ENCODE peak calls at places on chromosome 14, in seven cellular contexts. One of them, this sample, is unnamed.

GRCh38 chr14:41034969-41035368 is 571.7 kb upstream of the LRFN5 start:
- DNase-seq in HFF-Myc: no peak
- DNase-seq in small intestine: no peak
- DNase-seq in fibroblast of pulmonary artery: no peak
- DNase-seq in NT2/D1: no peak
- DNase-seq in gastrocnemius medialis: no peak
- DNase-seq in AG04450: no peak
- DNase-seq in this sample: no peak

GRCh38 chr14:62691613-62692489 is 353.4 kb downstream of the KCNH5 start:
- DNase-seq in HFF-Myc: no peak
- DNase-seq in small intestine: peak; percentile 96
- DNase-seq in fibroblast of pulmonary artery: peak; percentile 97
- DNase-seq in NT2/D1: no peak
- DNase-seq in gastrocnemius medialis: no peak
- DNase-seq in AG04450: peak; percentile 88
- DNase-seq in this sample: peak; percentile 45

GRCh38 chr14:81485372-81485771 is 48.3 kb downstream of the SEL1L start:
- DNase-seq in HFF-Myc: no peak
- DNase-seq in small intestine: peak; percentile 12
- DNase-seq in fibroblast of pulmonary artery: no peak
- DNase-seq in NT2/D1: no peak
- DNase-seq in gastrocnemius medialis: no peak
- DNase-seq in AG04450: no peak
- DNase-seq in this sample: no peak

GRCh38 chr14:74478996-74479635 is 14.0 kb downstream of the NPC2 start:
- DNase-seq in HFF-Myc: no peak
- DNase-seq in small intestine: peak; percentile 20
- DNase-seq in fibroblast of pulmonary artery: peak; percentile 54
- DNase-seq in NT2/D1: peak; percentile 30
- DNase-seq in gastrocnemius medialis: no peak
- DNase-seq in AG04450: no peak
- DNase-seq in this sample: no peak

GRCh38 chr14:75323571-75323970 is 44.9 kb downstream of the FOS start:
- DNase-seq in HFF-Myc: no peak
- DNase-seq in small intestine: no peak
- DNase-seq in fibroblast of pulmonary artery: no peak
- DNase-seq in NT2/D1: no peak
- DNase-seq in gastrocnemius medialis: no peak
- DNase-seq in AG04450: no peak
- DNase-seq in this sample: no peak

GRCh38 chr14:68682166-68683103 is 110.4 kb downstream of the ZFP36L1 start:
- DNase-seq in HFF-Myc: peak; percentile 98
- DNase-seq in small intestine: peak; percentile 22
- DNase-seq in fibroblast of pulmonary artery: peak; percentile 99
- DNase-seq in NT2/D1: no peak
- DNase-seq in gastrocnemius medialis: peak; percentile 55
- DNase-seq in AG04450: peak; percentile 81
- DNase-seq in this sample: peak; percentile 95

GRCh38 chr14:92088494-92088893 is 17.9 kb downstream of the ATXN3 start:
- DNase-seq in HFF-Myc: no peak
- DNase-seq in small intestine: no peak
- DNase-seq in fibroblast of pulmonary artery: no peak
- DNase-seq in NT2/D1: no peak
- DNase-seq in gastrocnemius medialis: no peak
- DNase-seq in AG04450: no peak
- DNase-seq in this sample: no peak

GRCh38 chr14:74673768-74674167 is 39.1 kb downstream of the AREL1 start:
- DNase-seq in HFF-Myc: no peak
- DNase-seq in small intestine: no peak
- DNase-seq in fibroblast of pulmonary artery: no peak
- DNase-seq in NT2/D1: no peak
- DNase-seq in gastrocnemius medialis: no peak
- DNase-seq in AG04450: no peak
- DNase-seq in this sample: no peak

GRCh38 chr14:25237845-25238244 is 187.9 kb upstream of the STXBP6 start:
- DNase-seq in HFF-Myc: no peak
- DNase-seq in small intestine: peak; percentile 66
- DNase-seq in fibroblast of pulmonary artery: peak; percentile 3
- DNase-seq in NT2/D1: peak; percentile 33
- DNase-seq in gastrocnemius medialis: no peak
- DNase-seq in AG04450: no peak
- DNase-seq in this sample: no peak

GRCh38 chr14:34620115-34620514 is 9.8 kb downstream of the SNX6 start:
- DNase-seq in HFF-Myc: no peak
- DNase-seq in small intestine: no peak
- DNase-seq in fibroblast of pulmonary artery: no peak
- DNase-seq in NT2/D1: no peak
- DNase-seq in gastrocnemius medialis: no peak
- DNase-seq in AG04450: no peak
- DNase-seq in this sample: no peak

GRCh38 chr14:35369701-35370191 is 34.8 kb downstream of the NFKBIA start:
- DNase-seq in HFF-Myc: no peak
- DNase-seq in small intestine: no peak
- DNase-seq in fibroblast of pulmonary artery: no peak
- DNase-seq in NT2/D1: no peak
- DNase-seq in gastrocnemius medialis: no peak
- DNase-seq in AG04450: no peak
- DNase-seq in this sample: no peak

GRCh38 chr14:64233791-64234190 is 60.4 kb downstream of the ESR2 start:
- DNase-seq in HFF-Myc: no peak
- DNase-seq in small intestine: no peak
- DNase-seq in fibroblast of pulmonary artery: no peak
- DNase-seq in NT2/D1: no peak
- DNase-seq in gastrocnemius medialis: no peak
- DNase-seq in AG04450: no peak
- DNase-seq in this sample: no peak

GRCh38 chr14:86129426-86129825 is 599.5 kb downstream of the FLRT2 start:
- DNase-seq in HFF-Myc: no peak
- DNase-seq in small intestine: no peak
- DNase-seq in fibroblast of pulmonary artery: no peak
- DNase-seq in NT2/D1: no peak
- DNase-seq in gastrocnemius medialis: no peak
- DNase-seq in AG04450: no peak
- DNase-seq in this sample: no peak

GRCh38 chr14:95056476-95056875 is 100.9 kb downstream of the DICER1 start:
- DNase-seq in HFF-Myc: no peak
- DNase-seq in small intestine: no peak
- DNase-seq in fibroblast of pulmonary artery: no peak
- DNase-seq in NT2/D1: no peak
- DNase-seq in gastrocnemius medialis: no peak
- DNase-seq in AG04450: no peak
- DNase-seq in this sample: no peak

DNA sequence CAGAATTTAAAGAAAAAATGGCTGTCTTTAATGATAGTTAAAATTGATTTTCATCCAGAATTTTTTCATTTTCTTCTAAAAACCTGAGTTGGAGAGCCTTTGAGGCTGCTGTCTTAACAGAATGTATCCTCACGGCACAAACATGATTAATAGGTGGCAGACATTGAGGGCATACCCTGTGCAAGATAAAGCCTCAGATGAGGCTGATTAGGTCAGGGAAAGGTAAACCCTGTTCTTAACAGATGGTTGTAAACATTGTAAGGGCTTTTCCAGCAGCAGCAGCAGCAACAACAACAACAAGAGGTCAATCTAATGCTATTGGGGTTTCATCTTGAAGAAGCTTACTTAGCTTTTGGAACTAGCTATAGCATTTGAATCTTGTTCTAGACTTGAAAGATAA is 17.4 kb downstream of the GNG2 start:
- DNase-seq in HFF-Myc: no peak
- DNase-seq in small intestine: no peak
- DNase-seq in fibroblast of pulmonary artery: no peak
- DNase-seq in NT2/D1: no peak
- DNase-seq in gastrocnemius medialis: no peak
- DNase-seq in AG04450: no peak
- DNase-seq in this sample: no peak
- H3K4me3 ChIP-seq in HFF-Myc: no peak overlapping the region
- H3K4me3 ChIP-seq in small intestine: no peak overlapping the region
- H3K4me3 ChIP-seq in fibroblast of pulmonary artery: no peak overlapping the region
- H3K4me3 ChIP-seq in NT2/D1: no peak overlapping the region
- H3K4me3 ChIP-seq in gastrocnemius medialis: no peak overlapping the region
- H3K4me3 ChIP-seq in AG04450: no peak overlapping the region
- H3K4me3 ChIP-seq in this sample: no peak overlapping the region

GRCh38 chr14:84806627-84807026 is 723.3 kb upstream of the FLRT2 start:
- DNase-seq in HFF-Myc: no peak
- DNase-seq in small intestine: no peak
- DNase-seq in fibroblast of pulmonary artery: peak; percentile 35
- DNase-seq in NT2/D1: no peak
- DNase-seq in gastrocnemius medialis: no peak
- DNase-seq in AG04450: no peak
- DNase-seq in this sample: no peak
- H3K4me3 ChIP-seq in HFF-Myc: no peak overlapping the region
- H3K4me3 ChIP-seq in small intestine: no peak overlapping the region
- H3K4me3 ChIP-seq in fibroblast of pulmonary artery: no peak overlapping the region
- H3K4me3 ChIP-seq in NT2/D1: no peak overlapping the region
- H3K4me3 ChIP-seq in gastrocnemius medialis: no peak overlapping the region
- H3K4me3 ChIP-seq in AG04450: no peak overlapping the region
- H3K4me3 ChIP-seq in this sample: no peak overlapping the region

GRCh38 chr14:32709072-32709471 is 229.6 kb upstream of the NPAS3 start:
- DNase-seq in HFF-Myc: no peak
- DNase-seq in small intestine: no peak
- DNase-seq in fibroblast of pulmonary artery: peak; percentile 93
- DNase-seq in NT2/D1: no peak
- DNase-seq in gastrocnemius medialis: peak; percentile 32
- DNase-seq in AG04450: peak; percentile 36
- DNase-seq in this sample: peak; percentile 63

GRCh38 chr14:32713856-32714255 is 224.8 kb upstream of the NPAS3 start:
- DNase-seq in HFF-Myc: no peak
- DNase-seq in small intestine: no peak
- DNase-seq in fibroblast of pulmonary artery: no peak
- DNase-seq in NT2/D1: no peak
- DNase-seq in gastrocnemius medialis: no peak
- DNase-seq in AG04450: no peak
- DNase-seq in this sample: no peak

GRCh38 chr14:32708134-32708533 is 230.5 kb upstream of the NPAS3 start:
- DNase-seq in HFF-Myc: no peak
- DNase-seq in small intestine: no peak
- DNase-seq in fibroblast of pulmonary artery: no peak
- DNase-seq in NT2/D1: no peak
- DNase-seq in gastrocnemius medialis: no peak
- DNase-seq in AG04450: no peak
- DNase-seq in this sample: no peak

GRCh38 chr14:32711103-32711680 is 227.5 kb upstream of the NPAS3 start:
- DNase-seq in HFF-Myc: no peak
- DNase-seq in small intestine: peak; percentile 36
- DNase-seq in fibroblast of pulmonary artery: peak; percentile 72
- DNase-seq in NT2/D1: peak; percentile 13
- DNase-seq in gastrocnemius medialis: no peak
- DNase-seq in AG04450: no peak
- DNase-seq in this sample: no peak

DNA sequence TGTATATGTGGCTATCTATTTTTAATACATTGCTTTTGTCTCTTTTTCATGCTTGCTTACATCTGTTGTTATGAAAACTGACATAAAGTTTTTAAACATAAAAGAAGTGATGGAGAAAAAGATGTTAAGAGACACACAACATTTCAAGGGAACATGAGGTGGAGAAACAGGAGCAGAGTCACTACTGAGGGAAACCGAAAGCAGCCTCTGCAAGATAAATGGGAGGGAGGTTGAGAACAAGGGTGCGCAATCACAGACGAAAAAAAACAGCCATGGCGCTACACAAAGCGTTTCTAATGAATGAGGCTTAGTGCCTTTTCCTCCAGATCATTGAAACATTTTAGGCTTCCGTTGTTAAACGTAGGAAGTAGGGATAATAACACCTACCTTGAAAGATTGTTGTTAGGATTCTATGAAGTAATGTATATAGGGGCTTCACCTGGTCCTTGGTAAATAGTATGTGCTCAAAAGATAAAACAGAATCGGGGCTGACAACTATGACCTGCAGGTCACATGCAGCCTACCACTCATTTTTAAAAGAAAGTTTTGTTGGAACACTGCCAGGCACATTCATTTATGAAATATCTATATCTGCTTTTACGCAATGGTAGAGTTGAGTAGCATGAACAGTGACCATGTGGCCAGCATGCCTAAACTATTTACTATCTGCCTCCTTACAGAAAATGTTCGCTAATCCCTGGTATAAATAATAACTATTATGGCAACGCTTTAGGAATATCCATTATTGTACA is 228.2 kb upstream of the NPAS3 start:
- DNase-seq in HFF-Myc: no peak
- DNase-seq in small intestine: peak; percentile 12
- DNase-seq in fibroblast of pulmonary artery: peak; percentile 64
- DNase-seq in NT2/D1: no peak
- DNase-seq in gastrocnemius medialis: no peak
- DNase-seq in AG04450: no peak
- DNase-seq in this sample: no peak
- H3K4me3 ChIP-seq in HFF-Myc: no peak overlapping the region
- H3K4me3 ChIP-seq in small intestine: no peak overlapping the region
- H3K4me3 ChIP-seq in fibroblast of pulmonary artery: peak overlapping the region; percentile 23
- H3K4me3 ChIP-seq in NT2/D1: no peak overlapping the region
- H3K4me3 ChIP-seq in gastrocnemius medialis: no peak overlapping the region
- H3K4me3 ChIP-seq in AG04450: peak overlapping the region; percentile 40
- H3K4me3 ChIP-seq in this sample: no peak overlapping the region

GRCh38 chr14:28767239-28767850 is 758 bp downstream of the FOXG1 start:
- DNase-seq in HFF-Myc: no peak
- DNase-seq in small intestine: no peak
- DNase-seq in fibroblast of pulmonary artery: no peak
- DNase-seq in NT2/D1: no peak
- DNase-seq in gastrocnemius medialis: no peak
- DNase-seq in AG04450: no peak
- DNase-seq in this sample: no peak

GRCh38 chr14:28765169-28765906 is 1.2 kb upstream of the FOXG1 start:
- DNase-seq in HFF-Myc: no peak
- DNase-seq in small intestine: no peak
- DNase-seq in fibroblast of pulmonary artery: no peak
- DNase-seq in NT2/D1: no peak
- DNase-seq in gastrocnemius medialis: no peak
- DNase-seq in AG04450: no peak
- DNase-seq in this sample: no peak

GRCh38 chr14:28766505-28767238 is at the start of gene FOXG1:
- DNase-seq in HFF-Myc: no peak
- DNase-seq in small intestine: no peak
- DNase-seq in fibroblast of pulmonary artery: peak; percentile 55
- DNase-seq in NT2/D1: no peak
- DNase-seq in gastrocnemius medialis: no peak
- DNase-seq in AG04450: no peak
- DNase-seq in this sample: peak; percentile 68

GRCh38 chr14:28763914-28764848 is 2.4 kb upstream of the FOXG1 start:
- DNase-seq in HFF-Myc: no peak
- DNase-seq in small intestine: no peak
- DNase-seq in fibroblast of pulmonary artery: no peak
- DNase-seq in NT2/D1: no peak
- DNase-seq in gastrocnemius medialis: no peak
- DNase-seq in AG04450: no peak
- DNase-seq in this sample: no peak

DNA sequence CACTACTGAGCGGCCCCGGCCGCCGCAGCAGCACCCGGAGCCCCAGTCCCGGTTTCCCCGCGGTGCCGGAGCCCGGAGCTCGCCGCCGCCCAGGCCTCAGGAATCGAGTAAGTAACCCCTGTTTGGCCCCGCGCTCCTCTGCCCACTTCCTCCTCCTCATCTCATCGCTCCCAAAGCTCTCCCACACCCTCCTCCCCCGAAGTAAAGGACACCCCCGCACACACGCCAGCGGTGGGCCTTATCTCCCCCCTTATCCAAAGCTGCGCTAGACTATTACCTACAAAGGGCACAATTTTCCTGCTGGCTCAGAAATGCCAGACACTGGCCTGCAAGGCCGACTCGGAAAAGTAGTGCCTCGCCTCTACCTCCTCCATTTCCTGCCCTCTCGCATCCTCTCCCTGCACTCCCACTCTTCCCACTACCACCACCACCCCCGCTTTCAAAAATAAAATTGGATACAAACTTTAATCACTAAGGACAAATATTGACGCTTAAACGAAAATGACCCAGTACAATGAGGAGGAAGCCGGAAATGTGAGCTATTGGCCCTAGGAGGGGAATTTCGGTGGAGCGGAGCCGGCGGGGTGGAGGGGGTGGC is 581 bp upstream of the FOXG1 start:
- DNase-seq in HFF-Myc: no peak
- DNase-seq in small intestine: no peak
- DNase-seq in fibroblast of pulmonary artery: no peak
- DNase-seq in NT2/D1: no peak
- DNase-seq in gastrocnemius medialis: no peak
- DNase-seq in AG04450: no peak
- DNase-seq in this sample: no peak
- H3K4me3 ChIP-seq in HFF-Myc: peak overlapping the region; percentile 20
- H3K4me3 ChIP-seq in small intestine: no peak overlapping the region
- H3K4me3 ChIP-seq in fibroblast of pulmonary artery: peak overlapping the region; percentile 41
- H3K4me3 ChIP-seq in NT2/D1: peak overlapping the region; percentile 34
- H3K4me3 ChIP-seq in gastrocnemius medialis: peak overlapping the region; percentile 26
- H3K4me3 ChIP-seq in AG04450: peak overlapping the region; percentile 31
- H3K4me3 ChIP-seq in this sample: peak overlapping the region; percentile 51

This sample was measured in skeletal muscle cell.